ENCODE peak calls at places on chromosomes 5 and 9, in seven cellular contexts. G is AG04450, M is heart left ventricle, V is body of pancreas, X is GM10248, L is heart right ventricle, D is AG04449. K is an unnamed sample.

GRCh38 chr5:172479034-172479783 is 24.9 kb upstream of the SH3PXD2B start:
- DNase-seq in G (peak; percentile 61), M (peak; percentile 88), V (peak; percentile 90), X (peak; percentile 85), L (peak; percentile 92), D (peak; percentile 36), K (peak; percentile 81)

GRCh38 chr9:131744171-131744714 is 4.4 kb upstream of the RAPGEF1 start:
- DNase-seq in G (no peak), M (no peak), V (peak; percentile 89), X (no peak), L (no peak), D (no peak), K (no peak)

GRCh38 chr5:113147088-113147487 is 170.5 kb downstream of the DCP2 start:
- DNase-seq in G (peak; percentile 85), M (no peak), V (no peak), X (no peak), L (no peak), D (peak; percentile 94), K (peak; percentile 78)

GRCh38 chr5:82092-82491 is 9.9 kb upstream of the PLEKHG4B start:
- DNase-seq in G (no peak), M (no peak), V (no peak), X (peak; percentile 10), L (no peak), D (no peak), K (no peak)

GRCh38 chr5:95533106-95533505 is 21.7 kb downstream of the SKIC3 start:
- DNase-seq in G (no peak), M (no peak), V (no peak), X (no peak), L (no peak), D (no peak), K (no peak)

GRCh38 chr9:83441390-83441789 is 96.8 kb downstream of the FRMD3 start:
- DNase-seq in G (no peak), M (no peak), V (peak; percentile 51), X (no peak), L (no peak), D (no peak), K (no peak)

GRCh38 chr5:74272019-74272775 is 368.3 kb downstream of the ENC1 start:
- DNase-seq in G (no peak), M (no peak), V (no peak), X (no peak), L (no peak), D (no peak), K (peak; percentile 70)

GRCh38 chr5:154723740-154724505 is 31.3 kb upstream of the LARP1 start:
- DNase-seq in G (peak; percentile 24), M (no peak), V (no peak), X (no peak), L (no peak), D (no peak), K (peak; percentile 39)

GRCh38 chr5:42772265-42772993 is 15.8 kb downstream of the CCDC152 start:
- DNase-seq in G (no peak), M (no peak), V (no peak), X (no peak), L (no peak), D (no peak), K (no peak)

GRCh38 chr5:83993803-83994202 is 273.1 kb upstream of the HAPLN1 start:
- DNase-seq in G (no peak), M (no peak), V (no peak), X (no peak), L (no peak), D (no peak), K (no peak)

GRCh38 chr9:16309350-16310271 is 560.9 kb downstream of the BNC2 start:
- DNase-seq in G (no peak), M (peak; percentile 43), V (peak; percentile 23), X (no peak), L (peak; percentile 57), D (no peak), K (no peak)

GRCh38 chr5:167813381-167813780 is 478.1 kb upstream of the WWC1 start:
- DNase-seq in G (no peak), M (no peak), V (no peak), X (no peak), L (no peak), D (no peak), K (no peak)

GRCh38 chr5:17991775-17992174 is 357.5 kb downstream of the TAF11L14 start:
- DNase-seq in G (no peak), M (no peak), V (no peak), X (no peak), L (no peak), D (no peak), K (no peak)

GRCh38 chr5:15074651-15075050 is 203.1 kb upstream of the ANKH start:
- DNase-seq in G (no peak), M (no peak), V (no peak), X (no peak), L (no peak), D (no peak), K (no peak)

GRCh38 chr9:35341585-35341984 is 148.3 kb upstream of the RUSC2 start:
- DNase-seq in G (peak; percentile 37), M (peak; percentile 60), V (peak; percentile 73), X (no peak), L (peak; percentile 59), D (peak; percentile 40), K (peak; percentile 64)

GRCh38 chr5:168300377-168301182 is 9.1 kb downstream of the WWC1 start:
- DNase-seq in G (no peak), M (no peak), V (peak; percentile 90), X (no peak), L (no peak), D (no peak), K (no peak)

GRCh38 chr9:120655005-120655622 is 59.2 kb downstream of the MEGF9 start:
- DNase-seq in G (no peak), M (no peak), V (no peak), X (no peak), L (no peak), D (no peak), K (peak; percentile 27)

GRCh38 chr5:100676807-100677631 is 141.8 kb downstream of the FAM174A start:
- DNase-seq in G (no peak), M (no peak), V (no peak), X (no peak), L (no peak), D (no peak), K (no peak)

GRCh38 chr9:98369471-98369870 is 114.0 kb upstream of the TBC1D2 start:
- DNase-seq in G (no peak), M (no peak), V (no peak), X (peak; percentile 3), L (no peak), D (no peak), K (no peak)

GRCh38 chr5:10653033-10653432 is 89.2 kb downstream of the ANKRD33B start:
- DNase-seq in G (no peak), M (peak; percentile 65), V (peak; percentile 41), X (no peak), L (peak; percentile 59), D (no peak), K (no peak)

GRCh38 chr5:148268556-148268955 is at the start of gene SPINK13:
- DNase-seq in G (no peak), M (no peak), V (peak; percentile 17), X (no peak), L (no peak), D (peak; percentile 7), K (peak; percentile 35)

GRCh38 chr5:73912755-73913365 is 286.9 kb downstream of the ARHGEF28 start:
- DNase-seq in G (no peak), M (no peak), V (no peak), X (peak; percentile 27), L (no peak), D (no peak), K (no peak)

GRCh38 chr9:36842560-36843530 is 191.2 kb downstream of the PAX5 start:
- DNase-seq in G (no peak), M (no peak), V (no peak), X (no peak), L (no peak), D (no peak), K (no peak)

GRCh38 chr5:61280205-61280604 is 51.9 kb upstream of the ZSWIM6 start:
- DNase-seq in G (peak; percentile 64), M (no peak), V (peak; percentile 45), X (no peak), L (peak; percentile 66), D (no peak), K (peak; percentile 84)

GRCh38 chr5:98349251-98349989 is 424.0 kb upstream of the RGMB start:
- DNase-seq in G (no peak), M (no peak), V (no peak), X (no peak), L (no peak), D (peak; percentile 63), K (peak; percentile 90)

GRCh38 chr5:121399879-121400278 is 451.8 kb upstream of the FTMT start:
- DNase-seq in G (no peak), M (no peak), V (no peak), X (no peak), L (no peak), D (no peak), K (no peak)
- TF ChIP-seq CTCF in G (no peak), M (no peak), V (no peak), X (no peak), L (no peak), D (no peak), K (no peak)

DNA sequence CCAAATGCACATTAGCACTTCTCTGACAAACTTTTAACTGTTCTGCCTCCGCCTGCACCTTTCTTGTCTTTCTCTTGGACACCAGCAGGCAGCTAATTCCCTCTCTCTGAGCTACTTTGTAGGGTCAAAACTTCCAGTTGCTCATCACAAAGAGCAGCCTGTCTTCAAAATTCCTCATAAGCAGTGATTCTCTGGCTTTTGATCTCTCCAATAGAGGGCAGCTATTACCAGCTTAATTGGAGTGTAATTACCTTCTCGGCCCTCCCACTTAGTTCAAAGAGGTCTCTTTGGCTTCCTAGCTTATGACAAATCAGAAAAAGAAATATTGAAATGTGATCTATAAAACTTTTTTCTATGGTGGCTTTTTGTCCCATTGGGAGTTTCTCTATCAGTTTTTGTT is 43.6 kb upstream of the RAD23B start:
- DNase-seq in G (no peak), M (no peak), V (no peak), X (no peak), L (no peak), D (no peak), K (peak; percentile 43)
- TF ChIP-seq CTCF in G (peak; percentile 35), M (peak; percentile 37), V (peak; percentile 58), X (peak; percentile 47), L (peak; percentile 56), D (no peak), K (peak; percentile 66)

GRCh38 chr9:130634801-130635200 is 29.6 kb upstream of the PRDM12 start:
- DNase-seq in G (no peak), M (no peak), V (no peak), X (no peak), L (no peak), D (no peak), K (no peak)

GRCh38 chr9:130634191-130634768 is 30.1 kb upstream of the PRDM12 start:
- DNase-seq in G (no peak), M (no peak), V (no peak), X (no peak), L (no peak), D (no peak), K (no peak)

GRCh38 chr9:130632841-130633240 is 31.6 kb upstream of the PRDM12 start:
- DNase-seq in G (no peak), M (no peak), V (no peak), X (no peak), L (no peak), D (no peak), K (no peak)

GRCh38 chr9:130632081-130632710 is 32.2 kb upstream of the PRDM12 start:
- DNase-seq in G (no peak), M (no peak), V (no peak), X (no peak), L (no peak), D (no peak), K (no peak)

GRCh38 chr9:130633336-130634190 is 30.8 kb upstream of the PRDM12 start:
- DNase-seq in G (no peak), M (no peak), V (no peak), X (no peak), L (no peak), D (no peak), K (no peak)
- TF ChIP-seq CTCF in G (no peak), M (no peak), V (no peak), X (no peak), L (no peak), D (no peak), K (no peak)

GRCh38 chr5:179298181-179298993 is 46.9 kb downstream of the ADAMTS2 start:
- DNase-seq in G (no peak), M (no peak), V (no peak), X (no peak), L (no peak), D (no peak), K (no peak)
- TF ChIP-seq CTCF in G (no peak), M (no peak), V (no peak), X (no peak), L (no peak), D (no peak), K (no peak)